ENCODE peak calls at places on chromosomes 13 and 19, in ten cellular contexts. V, U, Z, I, W, E, Q, B, R and H are unnamed samples. For H3K36me3 and H3K4me1, the result is how much of the 10 kb centered on the place peaks cover.

GRCh38 chr13:110555601-110556223 is 5.8 kb downstream of the RAB20 start:
- DNase-seq in V (no peak), U (no peak), Z (peak), I (no peak), W (peak), E (no peak), Q (no peak), B (peak), R (no peak), H (peak)

GRCh38 chr13:101144808-101145419 is 271.4 kb downstream of the NALCN start:
- DNase-seq in V (no peak), U (no peak), Z (no peak), I (no peak), W (no peak), E (no peak), Q (no peak), B (no peak), R (peak), H (no peak)

GRCh38 chr19:5575553-5575952 is 7.8 kb upstream of the TINCR start:
- DNase-seq in V (no peak), U (no peak), Z (no peak), I (no peak), W (no peak), E (no peak), Q (no peak), B (no peak), R (no peak), H (no peak)

GRCh38 chr19:28454083-28454482 is 758.9 kb downstream of the UQCRFS1 start:
- DNase-seq in V (no peak), U (no peak), Z (no peak), I (no peak), W (no peak), E (no peak), Q (no peak), B (no peak), R (no peak), H (no peak)

GRCh38 chr13:85659493-85659892 is 139.7 kb downstream of the SLITRK6 start:
- DNase-seq in V (no peak), U (no peak), Z (no peak), I (no peak), W (no peak), E (no peak), Q (no peak), B (no peak), R (peak), H (no peak)

GRCh38 chr19:395467-395866 is 13.5 kb downstream of the C2CD4C start:
- DNase-seq in V (no peak), U (no peak), Z (no peak), I (no peak), W (no peak), E (no peak), Q (no peak), B (no peak), R (no peak), H (no peak)

GRCh38 chr13:37127706-37128241 is 22.3 kb upstream of the CSNK1A1L start:
- DNase-seq in V (no peak), U (no peak), Z (no peak), I (peak), W (no peak), E (no peak), Q (no peak), B (no peak), R (peak), H (no peak)

GRCh38 chr19:38852231-38853044 is 2.7 kb upstream of the HNRNPL start:
- DNase-seq in V (peak), U (peak), Z (peak), I (peak), W (peak), E (no peak), Q (peak), B (peak), R (peak), H (peak)

GRCh38 chr19:33376423-33376822 is 2.9 kb downstream of the CEBPG start:
- DNase-seq in V (no peak), U (no peak), Z (peak), I (peak), W (peak), E (no peak), Q (no peak), B (peak), R (peak), H (peak)

GRCh38 chr13:26629260-26629659 is 71.8 kb downstream of the WASF3 start:
- DNase-seq in V (no peak), U (no peak), Z (no peak), I (no peak), W (no peak), E (no peak), Q (no peak), B (peak), R (no peak), H (no peak)

GRCh38 chr13:20702530-20702929 is 969 bp upstream of the IL17D start:
- DNase-seq in V (no peak), U (no peak), Z (no peak), I (no peak), W (no peak), E (no peak), Q (no peak), B (no peak), R (peak), H (no peak)

GRCh38 chr13:39106216-39106995 is 68.2 kb downstream of the NHLRC3 start:
- DNase-seq in V (no peak), U (no peak), Z (no peak), I (no peak), W (no peak), E (no peak), Q (peak), B (no peak), R (no peak), H (peak)

GRCh38 chr19:10420444-10421239 is at the start of gene PDE4A:
- DNase-seq in V (no peak), U (no peak), Z (no peak), I (no peak), W (no peak), E (no peak), Q (peak), B (no peak), R (no peak), H (no peak)

GRCh38 chr13:105991622-105992254 is 543.7 kb downstream of the EFNB2 start:
- DNase-seq in V (no peak), U (no peak), Z (peak), I (no peak), W (no peak), E (no peak), Q (no peak), B (no peak), R (peak), H (no peak)

GRCh38 chr19:41456342-41456918 is 13.5 kb downstream of the ERICH4 start:
- DNase-seq in V (no peak), U (no peak), Z (no peak), I (peak), W (no peak), E (no peak), Q (no peak), B (no peak), R (peak), H (no peak)
- H3K36me3 ChIP-seq in V (under half), U (under half), Z (under half), I (under half), W (under half), E (under half), Q (under half), B (under half), R (under half), H (under half)

DNA sequence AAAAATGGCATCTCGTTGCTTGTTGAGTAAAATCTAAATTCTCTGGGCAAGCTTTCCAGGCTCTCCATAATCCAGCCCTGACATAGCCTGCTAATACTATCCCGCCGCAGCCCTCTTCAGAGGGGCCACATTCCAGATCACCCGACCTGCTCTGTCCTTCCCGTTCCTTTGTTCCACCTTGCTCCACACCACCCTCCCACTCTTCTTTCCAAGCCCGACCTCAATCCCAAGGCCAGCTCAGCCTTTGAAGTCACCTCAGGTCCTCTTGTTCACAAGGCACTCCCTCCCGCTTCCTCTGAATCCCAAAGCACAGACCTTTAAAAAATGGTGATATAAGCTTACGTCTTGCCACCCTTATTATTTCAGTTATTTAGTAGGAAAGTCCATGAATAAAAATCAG is 67.8 kb downstream of the NUFIP1 start:
- DNase-seq in V (no peak), U (no peak), Z (no peak), I (no peak), W (no peak), E (no peak), Q (no peak), B (no peak), R (no peak), H (no peak)
- TF ChIP-seq POLR2A in V (no peak), U (no peak), Z (no peak), I (no peak), W (no peak), E (no peak), Q (no peak), B (no peak), R (no peak), H (no peak)

GRCh38 chr19:47309608-47310007 is at the start of gene C5AR1:
- DNase-seq in V (no peak), U (no peak), Z (no peak), I (peak), W (peak), E (no peak), Q (no peak), B (no peak), R (no peak), H (peak)

GRCh38 chr19:47310819-47311218 is 1.2 kb downstream of the C5AR1 start:
- DNase-seq in V (no peak), U (no peak), Z (peak), I (peak), W (no peak), E (no peak), Q (no peak), B (peak), R (peak), H (no peak)

GRCh38 chr19:47310323-47310722 is 662 bp downstream of the C5AR1 start:
- DNase-seq in V (no peak), U (no peak), Z (no peak), I (no peak), W (no peak), E (no peak), Q (no peak), B (no peak), R (no peak), H (no peak)

GRCh38 chr19:47306303-47306702 is 3.4 kb upstream of the C5AR1 start:
- DNase-seq in V (no peak), U (no peak), Z (no peak), I (no peak), W (no peak), E (no peak), Q (no peak), B (no peak), R (no peak), H (no peak)

GRCh38 chr19:47309038-47309437 is 623 bp upstream of the C5AR1 start:
- DNase-seq in V (no peak), U (no peak), Z (no peak), I (no peak), W (no peak), E (no peak), Q (no peak), B (no peak), R (no peak), H (no peak)
- H3K4me1 ChIP-seq in V (under half), U (under half), Z (under half), I (under half), W (under half), E (under half), Q (under half), B (under half), R (under half), H (under half)

GRCh38 chr19:31334101-31334848 is 15.0 kb downstream of the TSHZ3 start:
- DNase-seq in V (no peak), U (no peak), Z (no peak), I (no peak), W (peak), E (no peak), Q (no peak), B (no peak), R (peak), H (no peak)

GRCh38 chr19:31335716-31336115 is 13.5 kb downstream of the TSHZ3 start:
- DNase-seq in V (no peak), U (no peak), Z (peak), I (no peak), W (peak), E (no peak), Q (no peak), B (peak), R (no peak), H (no peak)

GRCh38 chr19:31332096-31332495 is 17.1 kb downstream of the TSHZ3 start:
- DNase-seq in V (no peak), U (no peak), Z (peak), I (no peak), W (peak), E (no peak), Q (no peak), B (no peak), R (peak), H (no peak)

GRCh38 chr19:31337007-31337914 is 12.0 kb downstream of the TSHZ3 start:
- DNase-seq in V (no peak), U (no peak), Z (no peak), I (no peak), W (no peak), E (no peak), Q (no peak), B (no peak), R (no peak), H (no peak)

GRCh38 chr19:31334849-31335624 is 14.2 kb downstream of the TSHZ3 start:
- DNase-seq in V (no peak), U (no peak), Z (peak), I (no peak), W (peak), E (no peak), Q (no peak), B (peak), R (peak), H (no peak)
- H3K36me3 ChIP-seq in V (under half), U (under half), Z (under half), I (under half), W (under half), E (under half), Q (under half), B (under half), R (under half), H (under half)

GRCh38 chr19:47227347-47228167 is 3.4 kb downstream of the BBC3 start:
- DNase-seq in V (peak), U (peak), Z (peak), I (peak), W (peak), E (peak), Q (peak), B (peak), R (peak), H (peak)
- TF ChIP-seq POLR2A in V (peak), U (no peak), Z (no peak), I (peak), W (peak), E (peak), Q (peak), B (peak), R (no peak), H (peak)

GRCh38 chr13:113737803-113738202 is 21.2 kb upstream of the TMEM255B start:
- DNase-seq in V (no peak), U (no peak), Z (no peak), I (no peak), W (no peak), E (no peak), Q (no peak), B (no peak), R (no peak), H (no peak)
- H3K4me1 ChIP-seq in V (under half), U (under half), Z (under half), I (under half), W (under half), E (under half), Q (under half), B (under half), R (under half), H (under half)

DNA sequence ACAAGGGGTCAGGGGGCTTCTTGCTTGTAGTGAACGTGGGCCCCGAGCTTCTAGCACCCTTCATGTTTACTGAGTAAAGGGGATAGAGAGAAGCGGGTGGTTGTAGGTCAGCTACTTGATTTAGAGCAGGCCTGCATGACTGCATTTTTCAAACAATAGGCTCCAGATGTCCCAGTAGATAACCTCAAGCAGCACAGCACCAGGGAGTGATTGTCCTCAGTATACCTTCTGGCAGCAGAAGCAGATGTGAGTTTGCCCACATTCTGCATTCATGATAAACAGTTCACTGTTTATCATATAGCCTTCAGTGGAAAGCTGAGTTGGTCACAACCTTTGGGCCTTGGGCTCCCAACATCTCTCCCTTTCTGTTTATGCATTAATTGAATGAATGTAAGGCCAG is 4.8 kb downstream of the ZNF439 start:
- DNase-seq in V (no peak), U (no peak), Z (no peak), I (no peak), W (no peak), E (no peak), Q (no peak), B (no peak), R (no peak), H (no peak)
- H3K36me3 ChIP-seq in V (under half), U (under half), Z (under half), I (under half), W (under half), E (under half), Q (under half), B (under half), R (under half), H (under half)

GRCh38 chr19:17243854-17244617 is 1.7 kb downstream of the NR2F6 start:
- DNase-seq in V (peak), U (no peak), Z (peak), I (peak), W (no peak), E (no peak), Q (peak), B (peak), R (peak), H (peak)
- TF ChIP-seq POLR2A in V (no peak), U (no peak), Z (no peak), I (no peak), W (no peak), E (no peak), Q (no peak), B (no peak), R (no peak), H (peak)

DNA sequence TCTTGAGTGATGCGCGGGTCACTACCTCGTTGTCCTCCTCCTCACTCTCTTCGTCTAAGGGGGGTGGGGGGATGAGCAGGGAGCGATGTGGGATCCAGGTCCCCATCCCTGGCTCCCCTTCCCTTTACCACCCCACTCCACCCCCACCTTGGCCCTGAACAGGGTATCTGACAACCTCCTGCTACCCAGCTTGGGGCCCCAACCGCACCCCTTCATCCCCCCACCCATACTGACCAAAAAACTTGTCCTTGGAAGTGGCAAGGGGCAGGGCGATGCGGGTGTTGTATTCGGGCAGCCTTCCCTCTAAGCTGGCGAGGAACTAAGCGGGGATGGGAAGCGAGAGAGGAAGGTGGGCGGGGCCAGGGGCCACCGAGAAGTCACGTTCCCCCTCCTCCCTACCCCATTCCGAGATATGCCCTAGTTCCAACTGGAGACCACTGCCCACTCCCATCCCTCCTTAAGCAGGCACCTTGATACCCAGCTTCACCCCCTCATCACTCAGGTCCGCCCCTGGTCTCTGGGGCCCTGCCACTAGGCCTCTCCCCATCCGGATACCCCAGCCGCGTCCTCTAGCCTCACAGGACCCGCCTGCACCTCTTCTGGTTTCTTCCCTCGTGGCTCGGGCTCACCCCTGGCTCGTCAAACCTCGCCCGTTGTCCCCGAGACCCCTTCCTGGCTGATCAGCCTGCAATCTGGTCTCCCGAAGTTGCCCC is 1.9 kb upstream of the RGL3 start:
- DNase-seq in V (no peak), U (no peak), Z (no peak), I (peak), W (no peak), E (no peak), Q (no peak), B (no peak), R (no peak), H (no peak)
- H3K4me1 ChIP-seq in V (under half), U (half or more), Z (under half), I (under half), W (under half), E (under half), Q (under half), B (under half), R (under half), H (under half)

DNA sequence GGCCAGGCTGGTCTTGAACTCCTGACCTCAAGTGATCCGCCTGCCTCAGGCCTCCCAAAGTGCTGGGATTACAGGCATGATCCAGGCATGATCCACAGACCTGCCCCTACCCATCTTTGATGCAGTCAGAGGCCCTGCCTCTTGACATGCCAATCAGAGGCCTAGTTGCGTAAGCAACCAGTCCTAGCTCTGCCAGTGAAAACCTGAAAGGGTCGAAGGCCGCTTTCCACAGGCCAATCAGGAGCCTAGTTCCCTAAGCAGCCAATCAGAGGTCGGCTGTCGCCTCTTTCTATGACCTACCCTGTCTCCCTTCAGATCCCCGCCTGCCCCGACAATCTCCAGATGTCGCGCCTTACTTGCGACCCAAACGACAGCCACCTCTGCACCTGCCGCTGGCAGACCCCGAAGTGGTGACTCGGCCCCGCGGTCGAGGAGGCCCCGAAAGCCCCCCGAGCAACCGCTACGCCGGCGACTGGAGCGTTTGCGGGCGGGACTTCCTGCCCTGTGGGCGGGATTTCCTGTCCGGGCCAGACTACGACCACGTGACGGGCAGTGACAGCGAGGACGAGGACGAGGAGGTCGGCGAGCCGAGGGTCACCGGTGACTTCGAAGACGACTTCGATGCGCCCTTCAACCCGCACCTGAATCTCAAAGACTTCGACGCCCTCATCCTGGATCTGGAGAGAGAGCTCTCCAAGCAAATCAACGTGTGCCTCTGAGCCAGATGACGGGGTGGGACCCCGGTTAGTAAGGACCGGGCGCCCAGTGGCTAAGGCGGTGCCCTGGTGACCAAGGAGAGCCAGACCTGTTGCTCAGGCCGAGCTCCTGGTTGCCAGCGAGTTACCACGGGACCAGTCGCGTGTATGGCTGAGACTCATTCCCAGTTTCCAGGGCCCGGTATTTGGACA is 6.3 kb downstream of the SYDE1 start:
- DNase-seq in V (no peak), U (no peak), Z (no peak), I (no peak), W (no peak), E (no peak), Q (peak), B (no peak), R (no peak), H (no peak)
- H3K36me3 ChIP-seq in V (under half), U (half or more), Z (half or more), I (half or more), W (half or more), E (under half), Q (half or more), B (under half), R (half or more), H (under half)